ENCODE peak calls at places on chromosomes 3 and 15, in eight cellular contexts. W, N, K, B, I, Q, F and A are unnamed samples.

GRCh38 chr15:44676676-44677075 is 13.2 kb upstream of the SPG11 start:
- DNase-seq in W (no peak), N (no peak), K (no peak), B (no peak), I (no peak), Q (no peak), F (no peak), A (no peak)

GRCh38 chr3:31307131-31307785 is 225.5 kb upstream of the STT3B start:
- DNase-seq in W (no peak), N (no peak), K (no peak), B (no peak), I (no peak), Q (no peak), F (no peak), A (no peak)

GRCh38 chr3:136624894-136625815 is 127.0 kb downstream of the STAG1 start:
- DNase-seq in W (peak; percentile 72), N (peak; percentile 51), K (no peak), B (no peak), I (peak; percentile 71), Q (no peak), F (no peak), A (no peak)

GRCh38 chr3:140736863-140737460 is 59.1 kb downstream of the TRIM42 start:
- DNase-seq in W (peak; percentile 70), N (peak; percentile 57), K (peak; percentile 51), B (no peak), I (no peak), Q (peak; percentile 56), F (no peak), A (no peak)

GRCh38 chr3:17055374-17056276 is 170.9 kb downstream of the PLCL2 start:
- DNase-seq in W (no peak), N (no peak), K (no peak), B (no peak), I (no peak), Q (no peak), F (no peak), A (no peak)

GRCh38 chr3:197501496-197501878 is 54.3 kb downstream of the BDH1 start:
- DNase-seq in W (no peak), N (no peak), K (no peak), B (no peak), I (no peak), Q (no peak), F (no peak), A (no peak)

GRCh38 chr3:75048650-75049049 is 434.2 kb upstream of the CNTN3 start:
- DNase-seq in W (no peak), N (no peak), K (no peak), B (no peak), I (no peak), Q (no peak), F (no peak), A (no peak)

GRCh38 chr3:140242818-140243276 is 307.9 kb downstream of the CLSTN2 start:
- DNase-seq in W (no peak), N (peak; percentile 72), K (no peak), B (no peak), I (no peak), Q (no peak), F (no peak), A (no peak)

GRCh38 chr3:29864809-29865208 is 583.9 kb downstream of the RBMS3 start:
- DNase-seq in W (no peak), N (no peak), K (no peak), B (no peak), I (no peak), Q (no peak), F (no peak), A (no peak)

GRCh38 chr3:18369561-18370185 is 55.5 kb downstream of the SATB1 start:
- DNase-seq in W (no peak), N (peak; percentile 76), K (no peak), B (no peak), I (no peak), Q (no peak), F (no peak), A (no peak)

GRCh38 chr3:16304065-16305010 is 39.3 kb downstream of the OXNAD1 start:
- DNase-seq in W (no peak), N (no peak), K (no peak), B (no peak), I (no peak), Q (no peak), F (no peak), A (no peak)

GRCh38 chr15:27851811-27852210 is 247.3 kb downstream of the OCA2 start:
- DNase-seq in W (no peak), N (no peak), K (no peak), B (no peak), I (no peak), Q (no peak), F (no peak), A (peak; percentile 49)

GRCh38 chr15:75920079-75920478 is 16.4 kb downstream of the FBXO22 start:
- DNase-seq in W (no peak), N (peak; percentile 13), K (no peak), B (no peak), I (no peak), Q (peak; percentile 44), F (no peak), A (no peak)

GRCh38 chr3:123780656-123781055 is 103.5 kb downstream of the MYLK start:
- DNase-seq in W (no peak), N (no peak), K (no peak), B (no peak), I (no peak), Q (no peak), F (no peak), A (no peak)

GRCh38 chr15:77419050-77419835 is 661 bp downstream of the PEAK1 start:
- DNase-seq in W (peak; percentile 66), N (peak; percentile 47), K (peak; percentile 59), B (no peak), I (no peak), Q (peak; percentile 25), F (peak; percentile 14), A (no peak)

GRCh38 chr3:8460815-8461482 is 40.7 kb upstream of the LMCD1 start:
- DNase-seq in W (no peak), N (no peak), K (no peak), B (no peak), I (no peak), Q (no peak), F (no peak), A (no peak)

GRCh38 chr15:70035719-70036077 is 62.0 kb downstream of the TLE3 start:
- DNase-seq in W (no peak), N (no peak), K (no peak), B (no peak), I (no peak), Q (no peak), F (no peak), A (no peak)

GRCh38 chr3:150773616-150774192 is 10.7 kb upstream of the SIAH2 start:
- DNase-seq in W (no peak), N (no peak), K (no peak), B (no peak), I (no peak), Q (peak; percentile 68), F (no peak), A (no peak)

GRCh38 chr3:137642831-137643230 is 121.3 kb upstream of the SOX14 start:
- DNase-seq in W (peak; percentile 56), N (peak; percentile 25), K (no peak), B (no peak), I (no peak), Q (peak; percentile 15), F (no peak), A (no peak)

GRCh38 chr3:168249048-168249538 is 153.4 kb upstream of the GOLIM4 start:
- DNase-seq in W (no peak), N (no peak), K (no peak), B (no peak), I (no peak), Q (no peak), F (no peak), A (no peak)

DNA sequence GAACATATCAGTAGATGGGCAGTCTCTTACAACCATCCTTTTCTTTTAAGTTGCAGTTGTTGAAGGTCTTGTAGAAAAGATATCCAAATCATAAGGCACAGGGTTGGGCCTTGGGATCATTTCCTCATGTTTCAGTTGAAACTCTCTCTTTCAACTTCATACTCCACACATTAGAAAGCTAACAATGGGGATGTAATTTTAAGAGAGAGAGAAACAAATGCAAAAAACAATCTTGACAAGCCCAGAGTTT is 747.9 kb downstream of the ROBO1 start:
- DNase-seq in W (no peak), N (no peak), K (no peak), B (no peak), I (no peak), Q (no peak), F (no peak), A (no peak)
- H3K4me3 ChIP-seq in W (no peak overlapping the region), N (no peak overlapping the region), K (no peak overlapping the region), B (no peak overlapping the region), I (no peak overlapping the region), Q (no peak overlapping the region), F (no peak overlapping the region), A (peak overlapping the region; percentile 58)

GRCh38 chr3:105865867-105866350 is 2.9 kb downstream of the CBLB start:
- DNase-seq in W (no peak), N (no peak), K (no peak), B (no peak), I (no peak), Q (no peak), F (no peak), A (no peak)
- H3K4me3 ChIP-seq in W (peak overlapping the region; percentile 86), N (no peak overlapping the region), K (peak overlapping the region; percentile 94), B (peak overlapping the region; percentile 16), I (no peak overlapping the region), Q (no peak overlapping the region), F (peak overlapping the region; percentile 86), A (peak overlapping the region; percentile 91)

DNA sequence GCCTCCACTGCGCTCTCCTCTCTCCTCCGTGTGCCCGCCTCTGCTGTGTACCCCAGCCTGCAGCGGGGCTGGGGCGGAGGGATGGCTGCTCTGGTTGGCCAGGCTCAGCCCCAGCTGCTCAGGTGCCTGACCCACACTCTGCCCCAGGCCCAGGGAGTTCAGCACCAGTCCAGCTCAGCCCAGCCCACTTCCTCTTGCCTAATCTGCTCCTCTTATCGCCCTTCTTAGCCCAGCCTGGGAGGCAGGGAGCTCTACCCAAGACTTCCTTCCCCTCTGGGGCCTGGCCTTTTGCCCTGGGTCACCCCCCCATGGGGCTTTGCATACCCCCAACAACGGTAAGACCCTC is 1.1 kb upstream of the PLCB2 start:
- DNase-seq in W (no peak), N (no peak), K (peak; percentile 58), B (no peak), I (no peak), Q (no peak), F (no peak), A (no peak)
- H3K4me3 ChIP-seq in W (no peak overlapping the region), N (no peak overlapping the region), K (no peak overlapping the region), B (peak overlapping the region; percentile 21), I (no peak overlapping the region), Q (no peak overlapping the region), F (peak overlapping the region; percentile 99), A (no peak overlapping the region)

GRCh38 chr3:3800076-3800448 is 831 bp downstream of the LRRN1 start:
- DNase-seq in W (peak; percentile 65), N (peak; percentile 21), K (peak; percentile 50), B (no peak), I (no peak), Q (no peak), F (no peak), A (no peak)

GRCh38 chr3:3800685-3801509 is 1.7 kb downstream of the LRRN1 start:
- DNase-seq in W (peak; percentile 45), N (peak; percentile 68), K (peak; percentile 48), B (no peak), I (no peak), Q (peak; percentile 24), F (no peak), A (no peak)

GRCh38 chr3:3802021-3802420 is 2.8 kb downstream of the LRRN1 start:
- DNase-seq in W (peak; percentile 7), N (no peak), K (no peak), B (no peak), I (no peak), Q (no peak), F (no peak), A (no peak)

GRCh38 chr3:3799173-3800075 is at the start of gene LRRN1:
- DNase-seq in W (peak; percentile 93), N (peak; percentile 82), K (peak; percentile 67), B (peak; percentile 6), I (no peak), Q (peak; percentile 21), F (peak; percentile 37), A (no peak)

GRCh38 chr3:3801510-3801841 is 2.2 kb downstream of the LRRN1 start:
- DNase-seq in W (no peak), N (no peak), K (no peak), B (no peak), I (no peak), Q (no peak), F (no peak), A (no peak)
- H3K4me3 ChIP-seq in W (peak overlapping the region; percentile 96), N (no peak overlapping the region), K (no peak overlapping the region), B (no peak overlapping the region), I (no peak overlapping the region), Q (no peak overlapping the region), F (no peak overlapping the region), A (no peak overlapping the region)